ENCODE peak calls at places on chromosomes 6 and 20, in seven cellular contexts. E is H1, U is HCT116, F is HepG2, D is WTC11, R is K562, N is GM12878. O is an unnamed sample.

GRCh38 chr6:98777762-98778161 is 56.6 kb upstream of the POU3F2 start:
- DNase-seq in D (no peak), R (no peak), N (peak; percentile 31), U (no peak), E (no peak), F (no peak), O (no peak)

GRCh38 chr6:53928641-53929339 is 134.0 kb downstream of the LRRC1 start:
- DNase-seq in F (peak; percentile 40), R (no peak), U (peak; percentile 18), D (no peak), E (no peak), N (no peak), O (no peak)

GRCh38 chr20:34290471-34290870 is 12.7 kb downstream of the AHCY start:
- DNase-seq in E (no peak), F (no peak), N (no peak), R (no peak), D (no peak), U (no peak), O (no peak)

GRCh38 chr6:125310994-125311649 is 9.4 kb upstream of the HDDC2 start:
- DNase-seq in D (no peak), U (peak; percentile 55), N (no peak), R (peak; percentile 45), F (peak; percentile 68), E (no peak), O (peak; percentile 65)

GRCh38 chr20:35555951-35556645 is 14.2 kb downstream of the ERGIC3 start:
- DNase-seq in N (no peak), U (no peak), R (peak; percentile 10), E (no peak), F (no peak), D (no peak), O (no peak)

GRCh38 chr6:32529697-32530429 is at the start of gene HLA-DRB5:
- DNase-seq in E (no peak), F (no peak), R (no peak), N (peak; percentile 58), D (no peak), U (peak; percentile 1), O (no peak)

GRCh38 chr6:36822506-36823269 is 16.6 kb downstream of the CPNE5 start:
- DNase-seq in R (no peak), U (no peak), N (no peak), D (no peak), F (no peak), E (no peak), O (no peak)

GRCh38 chr6:87907521-87907920 is 140.1 kb upstream of the SPACA1 start:
- DNase-seq in U (no peak), D (no peak), F (no peak), N (peak; percentile 63), E (no peak), R (no peak), O (no peak)

GRCh38 chr6:90110971-90111370 is 185.7 kb downstream of the BACH2 start:
- DNase-seq in U (no peak), N (no peak), D (no peak), E (no peak), R (no peak), F (no peak), O (no peak)

GRCh38 chr20:53943522-53944291 is 126.7 kb downstream of the BCAS1 start:
- DNase-seq in D (no peak), U (no peak), R (peak; percentile 56), E (peak; percentile 44), F (peak; percentile 34), N (no peak), O (peak; percentile 35)

GRCh38 chr6:117449549-117450439 is 24.1 kb upstream of the ROS1 start:
- DNase-seq in D (peak; percentile 33), R (peak; percentile 15), F (peak; percentile 66), U (peak; percentile 56), E (peak; percentile 56), N (peak; percentile 12), O (peak; percentile 48)

GRCh38 chr6:117477988-117478852 is 4.3 kb upstream of the DCBLD1 start:
- DNase-seq in N (no peak), U (no peak), D (peak; percentile 11), R (peak; percentile 28), F (peak; percentile 97), E (no peak), O (no peak)

GRCh38 chr6:143238306-143238705 is 177.6 kb downstream of the AIG1 start:
- DNase-seq in U (no peak), D (no peak), R (peak; percentile 54), N (no peak), F (no peak), E (no peak), O (no peak)

GRCh38 chr6:51753635-51754034 is 333.8 kb downstream of the PKHD1 start:
- DNase-seq in N (no peak), R (peak; percentile 9), E (peak; percentile 82), U (no peak), D (peak; percentile 78), F (peak; percentile 3), O (peak; percentile 46)
- TF ChIP-seq SP1 in N (no peak), R (no peak), E (no peak), U (no peak), D (no peak), F (no peak), O (no peak)

GRCh38 chr6:137234505-137234863 is 15.3 kb upstream of the IFNGR1 start:
- DNase-seq in D (no peak), E (no peak), U (no peak), F (no peak), N (no peak), R (no peak), O (no peak)

GRCh38 chr6:137240168-137240567 is 21.0 kb upstream of the IFNGR1 start:
- DNase-seq in N (no peak), R (no peak), F (peak; percentile 35), U (no peak), E (no peak), D (no peak), O (no peak)

GRCh38 chr6:137236581-137237355 is 17.6 kb upstream of the IFNGR1 start:
- DNase-seq in E (no peak), U (no peak), N (no peak), D (no peak), F (no peak), R (no peak), O (no peak)

GRCh38 chr6:137235686-137236085 is 16.5 kb upstream of the IFNGR1 start:
- DNase-seq in N (no peak), E (no peak), U (no peak), D (no peak), F (no peak), R (no peak), O (no peak)

GRCh38 chr6:137237413-137238170 is 18.4 kb upstream of the IFNGR1 start:
- DNase-seq in U (no peak), R (no peak), N (no peak), E (no peak), F (peak; percentile 39), D (no peak), O (no peak)
- TF ChIP-seq SP1 in U (no peak), R (no peak), N (no peak), E (no peak), F (no peak), D (no peak), O (no peak)

GRCh38 chr6:45618259-45618658 is 240.5 kb upstream of the SUPT3H start:
- DNase-seq in R (no peak), N (no peak), D (no peak), U (no peak), F (no peak), E (peak; percentile 7), O (no peak)

GRCh38 chr6:45619211-45619760 is 241.6 kb upstream of the SUPT3H start:
- DNase-seq in N (no peak), R (no peak), D (no peak), F (no peak), E (no peak), U (no peak), O (no peak)

GRCh38 chr6:45616209-45616608 is 238.5 kb upstream of the SUPT3H start:
- DNase-seq in N (no peak), D (no peak), F (no peak), R (no peak), U (no peak), E (no peak), O (no peak)

GRCh38 chr6:45617441-45617840 is 239.7 kb upstream of the SUPT3H start:
- DNase-seq in D (no peak), E (peak; percentile 31), R (no peak), F (no peak), U (no peak), N (no peak), O (no peak)

GRCh38 chr6:45619994-45620471 is 242.3 kb upstream of the SUPT3H start:
- DNase-seq in R (no peak), E (peak; percentile 27), N (no peak), D (no peak), F (no peak), U (no peak), O (no peak)
- TF ChIP-seq SP1 in R (no peak), E (no peak), N (no peak), D (no peak), F (no peak), U (no peak), O (no peak)

GRCh38 chr6:131951576-131952230 is 531 bp upstream of the CCN2 start:
- DNase-seq in N (no peak), E (no peak), U (no peak), R (no peak), D (no peak), F (no peak), O (no peak)
- TF ChIP-seq SP1 in N (no peak), E (no peak), U (no peak), R (no peak), D (no peak), F (no peak), O (no peak)

GRCh38 chr6:44036196-44036595 is 91.1 kb downstream of the MRPL14 start:
- DNase-seq in E (no peak), U (no peak), D (no peak), N (no peak), F (no peak), R (no peak), O (no peak)
- TF ChIP-seq SP1 in E (no peak), U (no peak), D (no peak), N (no peak), F (no peak), R (no peak), O (no peak)

GRCh38 chr20:63384336-63384735 is 23.2 kb upstream of the CHRNA4 start:
- DNase-seq in U (no peak), R (no peak), E (no peak), N (no peak), D (no peak), F (no peak), O (no peak)
- TF ChIP-seq SP1 in U (no peak), R (no peak), E (no peak), N (no peak), D (no peak), F (no peak), O (no peak)

DNA sequence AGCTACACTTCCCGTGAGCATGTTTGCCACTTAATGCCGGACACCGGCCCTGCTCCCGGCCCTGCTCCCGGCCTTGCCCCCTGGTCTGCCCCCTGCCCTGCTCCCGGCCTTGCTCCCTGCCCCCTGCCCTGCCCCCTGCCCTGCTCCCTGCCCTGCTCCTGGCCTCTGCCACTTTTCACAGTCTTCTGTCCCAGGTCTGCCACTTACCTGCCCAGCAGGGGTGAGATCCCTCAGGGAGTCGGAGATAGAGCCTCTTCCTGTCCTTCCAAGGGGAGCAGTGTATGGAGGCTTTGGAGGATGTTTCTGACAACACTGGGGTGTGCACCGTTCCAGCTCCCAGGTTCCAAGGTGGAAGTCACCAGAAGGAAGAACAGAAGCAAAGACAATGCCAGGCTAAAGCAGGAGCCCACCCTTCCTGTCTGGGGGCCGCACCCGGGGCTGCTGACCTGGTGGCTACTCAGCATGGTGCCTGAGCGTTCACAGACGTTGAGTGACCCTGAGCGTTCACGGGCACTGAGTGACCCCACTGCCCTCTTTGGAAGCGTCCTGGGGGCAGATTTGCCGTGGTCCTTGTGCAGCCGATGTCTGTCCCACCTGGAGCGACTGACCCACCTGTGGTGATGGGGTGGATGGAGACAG is 199.8 kb downstream of the DLL1 start:
- DNase-seq in U (no peak), N (no peak), D (peak; percentile 2), E (peak; percentile 23), R (no peak), F (no peak), O (no peak)
- TF ChIP-seq SP1 in U (no peak), N (no peak), D (no peak), E (no peak), R (no peak), F (no peak), O (no peak)

O was measured in HEK293T.